ENCODE peak calls at places on chromosome 15, in eight cellular contexts. One of them, this sample, is unnamed.
A peak's percentile ranks its signal among the peaks of the same experiment; 100 is the strongest.

GRCh38 chr15:51260262-51260661 is 78.1 kb downstream of the CYP19A1 start:
- DNase-seq in H7: no peak
- DNase-seq in cardiac fibroblast: peak; percentile 27
- DNase-seq in activated CD4-positive, alpha-beta T cell treated with anti-CD3 and anti-CD28 coated beads, Interleukin-2, amount 10 ng/mL, durations not matched to agents 7 days and 5 days: no peak
- DNase-seq in uterus: no peak
- DNase-seq in mesenteric fat pad: no peak
- DNase-seq in stimulated activated CD8-positive, alpha-beta memory T cell treated with anti-CD3 and anti-CD28 coated beads, Interleukin-7, amount 100 ng/mL, for 24 hours: no peak
- DNase-seq in Karpas-422: no peak
- DNase-seq in this sample: no peak

GRCh38 chr15:82611348-82611747 is 35.8 kb downstream of the CPEB1 start:
- DNase-seq in H7: no peak
- DNase-seq in cardiac fibroblast: no peak
- DNase-seq in activated CD4-positive, alpha-beta T cell treated with anti-CD3 and anti-CD28 coated beads, Interleukin-2, amount 10 ng/mL, durations not matched to agents 7 days and 5 days: no peak
- DNase-seq in uterus: no peak
- DNase-seq in mesenteric fat pad: no peak
- DNase-seq in stimulated activated CD8-positive, alpha-beta memory T cell treated with anti-CD3 and anti-CD28 coated beads, Interleukin-7, amount 100 ng/mL, for 24 hours: no peak
- DNase-seq in Karpas-422: no peak
- DNase-seq in this sample: no peak

GRCh38 chr15:69143756-69144436 is 16.5 kb upstream of the GLCE start:
- DNase-seq in H7: no peak
- DNase-seq in cardiac fibroblast: no peak
- DNase-seq in activated CD4-positive, alpha-beta T cell treated with anti-CD3 and anti-CD28 coated beads, Interleukin-2, amount 10 ng/mL, durations not matched to agents 7 days and 5 days: no peak
- DNase-seq in uterus: no peak
- DNase-seq in mesenteric fat pad: no peak
- DNase-seq in stimulated activated CD8-positive, alpha-beta memory T cell treated with anti-CD3 and anti-CD28 coated beads, Interleukin-7, amount 100 ng/mL, for 24 hours: no peak
- DNase-seq in Karpas-422: no peak
- DNase-seq in this sample: no peak

GRCh38 chr15:92886229-92886628 is 13.9 kb upstream of the CHD2 start:
- DNase-seq in H7: no peak
- DNase-seq in cardiac fibroblast: no peak
- DNase-seq in activated CD4-positive, alpha-beta T cell treated with anti-CD3 and anti-CD28 coated beads, Interleukin-2, amount 10 ng/mL, durations not matched to agents 7 days and 5 days: no peak
- DNase-seq in uterus: no peak
- DNase-seq in mesenteric fat pad: no peak
- DNase-seq in stimulated activated CD8-positive, alpha-beta memory T cell treated with anti-CD3 and anti-CD28 coated beads, Interleukin-7, amount 100 ng/mL, for 24 hours: no peak
- DNase-seq in Karpas-422: peak; percentile 38
- DNase-seq in this sample: no peak

GRCh38 chr15:92681141-92681622 is 25.6 kb upstream of the FAM174B start:
- DNase-seq in H7: no peak
- DNase-seq in cardiac fibroblast: peak; percentile 73
- DNase-seq in activated CD4-positive, alpha-beta T cell treated with anti-CD3 and anti-CD28 coated beads, Interleukin-2, amount 10 ng/mL, durations not matched to agents 7 days and 5 days: no peak
- DNase-seq in uterus: peak; percentile 23
- DNase-seq in mesenteric fat pad: no peak
- DNase-seq in stimulated activated CD8-positive, alpha-beta memory T cell treated with anti-CD3 and anti-CD28 coated beads, Interleukin-7, amount 100 ng/mL, for 24 hours: no peak
- DNase-seq in Karpas-422: no peak
- DNase-seq in this sample: no peak

GRCh38 chr15:29942144-29942543 is 119.9 kb upstream of the TJP1 start:
- DNase-seq in H7: peak; percentile 55
- DNase-seq in cardiac fibroblast: no peak
- DNase-seq in activated CD4-positive, alpha-beta T cell treated with anti-CD3 and anti-CD28 coated beads, Interleukin-2, amount 10 ng/mL, durations not matched to agents 7 days and 5 days: no peak
- DNase-seq in uterus: no peak
- DNase-seq in mesenteric fat pad: no peak
- DNase-seq in stimulated activated CD8-positive, alpha-beta memory T cell treated with anti-CD3 and anti-CD28 coated beads, Interleukin-7, amount 100 ng/mL, for 24 hours: no peak
- DNase-seq in Karpas-422: peak; percentile 45
- DNase-seq in this sample: no peak

GRCh38 chr15:74565381-74566085 is 24.5 kb downstream of the ARID3B start:
- DNase-seq in H7: no peak
- DNase-seq in cardiac fibroblast: no peak
- DNase-seq in activated CD4-positive, alpha-beta T cell treated with anti-CD3 and anti-CD28 coated beads, Interleukin-2, amount 10 ng/mL, durations not matched to agents 7 days and 5 days: no peak
- DNase-seq in uterus: no peak
- DNase-seq in mesenteric fat pad: no peak
- DNase-seq in stimulated activated CD8-positive, alpha-beta memory T cell treated with anti-CD3 and anti-CD28 coated beads, Interleukin-7, amount 100 ng/mL, for 24 hours: no peak
- DNase-seq in Karpas-422: no peak
- DNase-seq in this sample: no peak

GRCh38 chr15:48389701-48390143 is 58.5 kb downstream of the DUT start:
- DNase-seq in H7: no peak
- DNase-seq in cardiac fibroblast: peak; percentile 73
- DNase-seq in activated CD4-positive, alpha-beta T cell treated with anti-CD3 and anti-CD28 coated beads, Interleukin-2, amount 10 ng/mL, durations not matched to agents 7 days and 5 days: no peak
- DNase-seq in uterus: no peak
- DNase-seq in mesenteric fat pad: no peak
- DNase-seq in stimulated activated CD8-positive, alpha-beta memory T cell treated with anti-CD3 and anti-CD28 coated beads, Interleukin-7, amount 100 ng/mL, for 24 hours: no peak
- DNase-seq in Karpas-422: no peak
- DNase-seq in this sample: no peak

This sample was measured in ELF-1.